ENCODE peak calls at places on chromosome 4, in six cellular contexts. T is OCI-LY7, M is fibroblast of lung, I is PC-3, Z is neural progenitor cell, R is psoas muscle. E is an unnamed sample.

GRCh38 chr4:144316869-144317268 is 176.4 kb upstream of the GYPA start:
- DNase-seq in T (no peak), M (no peak), I (no peak), Z (no peak), R (no peak), E (no peak)

GRCh38 chr4:179124419-179124818 is 1682.2 kb upstream of the AGA start:
- DNase-seq in T (no peak), M (no peak), I (no peak), Z (no peak), R (no peak), E (no peak)

GRCh38 chr4:26069218-26069617 is 155.2 kb downstream of the SMIM20 start:
- DNase-seq in T (peak; percentile 25), M (peak; percentile 67), I (peak; percentile 57), Z (peak; percentile 78), R (no peak), E (no peak)

GRCh38 chr4:177737387-177737965 is 295.2 kb upstream of the AGA start:
- DNase-seq in T (no peak), M (no peak), I (peak; percentile 5), Z (no peak), R (no peak), E (no peak)

GRCh38 chr4:155353923-155354540 is 22.7 kb downstream of the MAP9 start:
- DNase-seq in T (peak; percentile 54), M (peak; percentile 68), I (peak; percentile 73), Z (peak; percentile 80), R (no peak), E (peak; percentile 69)

GRCh38 chr4:152729466-152729865 is 49.7 kb upstream of the TMEM154 start:
- DNase-seq in T (no peak), M (peak; percentile 17), I (peak; percentile 73), Z (no peak), R (no peak), E (no peak)

GRCh38 chr4:40212674-40213504 is 16.1 kb downstream of the RHOH start:
- DNase-seq in T (no peak), M (peak; percentile 31), I (no peak), Z (no peak), R (no peak), E (no peak)

GRCh38 chr4:136281307-136281706 is 1251.0 kb downstream of the PCDH18 start:
- DNase-seq in T (no peak), M (no peak), I (no peak), Z (no peak), R (no peak), E (no peak)

GRCh38 chr4:55980725-55981124 is 32.0 kb downstream of the CEP135 start:
- DNase-seq in T (no peak), M (no peak), I (no peak), Z (no peak), R (no peak), E (no peak)

GRCh38 chr4:79650794-79651431 is 242.9 kb upstream of the GK2 start:
- DNase-seq in T (no peak), M (peak; percentile 93), I (no peak), Z (no peak), R (no peak), E (peak; percentile 61)

GRCh38 chr4:133151681-133152329 is 2.7 kb downstream of the PCDH10 start:
- DNase-seq in T (no peak), M (peak; percentile 12), I (no peak), Z (peak; percentile 74), R (peak; percentile 36), E (peak; percentile 9)

GRCh38 chr4:156377036-156377700 is 423.5 kb upstream of the CTSO start:
- DNase-seq in T (no peak), M (peak; percentile 73), I (peak; percentile 54), Z (no peak), R (no peak), E (peak; percentile 67)

GRCh38 chr4:88674565-88674964 is 23.1 kb downstream of the NAP1L5 start:
- DNase-seq in T (no peak), M (peak; percentile 8), I (peak; percentile 2), Z (no peak), R (no peak), E (no peak)

GRCh38 chr4:93018243-93018642 is 714.5 kb downstream of the GRID2 start:
- DNase-seq in T (no peak), M (no peak), I (peak; percentile 4), Z (no peak), R (no peak), E (no peak)

GRCh38 chr4:20062054-20062453 is 189.7 kb upstream of the SLIT2 start:
- DNase-seq in T (no peak), M (no peak), I (no peak), Z (no peak), R (no peak), E (peak; percentile 6)

GRCh38 chr4:65671402-65671801 is 1.1 kb upstream of the EPHA5 start:
- DNase-seq in T (no peak), M (no peak), I (peak; percentile 45), Z (no peak), R (no peak), E (no peak)

GRCh38 chr4:150224896-150225591 is 146.8 kb downstream of the DCLK2 start:
- DNase-seq in T (no peak), M (peak; percentile 93), I (peak; percentile 55), Z (peak; percentile 25), R (no peak), E (peak; percentile 93)

GRCh38 chr4:81743731-81744465 is 272.2 kb upstream of the RASGEF1B start:
- DNase-seq in T (no peak), M (no peak), I (no peak), Z (no peak), R (no peak), E (no peak)

GRCh38 chr4:164935363-164935762 is 42.1 kb downstream of the TRIM61 start:
- DNase-seq in T (peak; percentile 36), M (no peak), I (peak; percentile 25), Z (peak; percentile 44), R (no peak), E (peak; percentile 11)

GRCh38 chr4:26779674-26780073 is 81.0 kb upstream of the STIM2 start:
- DNase-seq in T (no peak), M (peak; percentile 23), I (peak; percentile 79), Z (no peak), R (no peak), E (no peak)

GRCh38 chr4:108110450-108110849 is 58.3 kb downstream of the LEF1 start:
- DNase-seq in T (no peak), M (no peak), I (no peak), Z (no peak), R (no peak), E (no peak)

GRCh38 chr4:73648478-73648877 is 28.2 kb upstream of the RASSF6 start:
- DNase-seq in T (no peak), M (no peak), I (no peak), Z (no peak), R (no peak), E (no peak)

GRCh38 chr4:178205826-178206225 is 763.6 kb upstream of the AGA start:
- DNase-seq in T (no peak), M (no peak), I (peak; percentile 39), Z (no peak), R (no peak), E (no peak)

GRCh38 chr4:98565646-98566403 is 92.6 kb downstream of the TSPAN5 start:
- DNase-seq in T (no peak), M (no peak), I (no peak), Z (no peak), R (no peak), E (no peak)

GRCh38 chr4:114146947-114147618 is 167.6 kb upstream of the ARSJ start:
- DNase-seq in T (no peak), M (no peak), I (no peak), Z (no peak), R (no peak), E (no peak)

GRCh38 chr4:103996059-103996458 is 276.3 kb upstream of the TACR3 start:
- DNase-seq in T (no peak), M (peak; percentile 1), I (peak; percentile 25), Z (peak; percentile 63), R (no peak), E (no peak)

GRCh38 chr4:101239685-101240084 is 107.6 kb downstream of the PPP3CA start:
- DNase-seq in T (no peak), M (peak; percentile 33), I (no peak), Z (no peak), R (no peak), E (no peak)

GRCh38 chr4:38866973-38867477 is 581 bp upstream of the FAM114A1 start:
- DNase-seq in T (no peak), M (no peak), I (no peak), Z (no peak), R (no peak), E (no peak)
- H3K4me3 ChIP-seq in T (no peak overlapping the region), M (peak overlapping the region; percentile 20), I (peak overlapping the region; percentile 78), Z (peak overlapping the region; percentile 65), R (peak overlapping the region; percentile 89), E (peak overlapping the region; percentile 65)

GRCh38 chr4:161256172-161256571 is 907.6 kb downstream of the FSTL5 start:
- DNase-seq in T (no peak), M (peak; percentile 6), I (no peak), Z (peak; percentile 15), R (no peak), E (no peak)

GRCh38 chr4:161249779-161250440 is 913.9 kb downstream of the FSTL5 start:
- DNase-seq in T (no peak), M (no peak), I (no peak), Z (no peak), R (no peak), E (no peak)

GRCh38 chr4:161252520-161253141 is 911.2 kb downstream of the FSTL5 start:
- DNase-seq in T (peak; percentile 26), M (peak; percentile 1), I (peak; percentile 60), Z (no peak), R (no peak), E (no peak)

GRCh38 chr4:161256716-161257115 is 907.1 kb downstream of the FSTL5 start:
- DNase-seq in T (no peak), M (no peak), I (peak; percentile 46), Z (peak; percentile 7), R (no peak), E (no peak)

GRCh38 chr4:161254375-161254774 is 909.4 kb downstream of the FSTL5 start:
- DNase-seq in T (no peak), M (no peak), I (peak; percentile 35), Z (no peak), R (no peak), E (no peak)
- TF ChIP-seq CTCF in T (peak; percentile 19), M (no peak), I (peak; percentile 54), Z (no peak), R (no peak), E (no peak)

GRCh38 chr4:182906786-182907185 is 10.4 kb downstream of the DCTD start:
- DNase-seq in T (no peak), M (no peak), I (no peak), Z (no peak), R (no peak), E (no peak)

GRCh38 chr4:182913036-182913435 is 4.2 kb downstream of the DCTD start:
- DNase-seq in T (no peak), M (no peak), I (no peak), Z (no peak), R (no peak), E (no peak)

GRCh38 chr4:182904271-182904761 is 12.9 kb downstream of the DCTD start:
- DNase-seq in T (no peak), M (no peak), I (no peak), Z (no peak), R (no peak), E (no peak)

GRCh38 chr4:182905038-182905437 is 12.1 kb downstream of the DCTD start:
- DNase-seq in T (no peak), M (no peak), I (no peak), Z (no peak), R (no peak), E (no peak)

GRCh38 chr4:182908124-182908523 is 9.1 kb downstream of the DCTD start:
- DNase-seq in T (no peak), M (no peak), I (no peak), Z (no peak), R (no peak), E (no peak)
- H3K36me3 ChIP-seq in T (peaks cover 24% of the 10 kb centered on the region), M (peaks cover 12% of the 10 kb centered on the region), I (peaks cover 4% of the 10 kb centered on the region), Z (peaks cover 26% of the 10 kb centered on the region), R (peaks cover 78% of the 10 kb centered on the region), E (peaks cover 37% of the 10 kb centered on the region)

GRCh38 chr4:36286481-36286871 is 5.1 kb downstream of the DTHD1 start:
- DNase-seq in T (no peak), M (no peak), I (no peak), Z (no peak), R (no peak), E (no peak)
- H3K4me3 ChIP-seq in T (no peak overlapping the region), M (no peak overlapping the region), I (no peak overlapping the region), Z (no peak overlapping the region), R (no peak overlapping the region), E (no peak overlapping the region)

E was measured in brain microvascular endothelial cell.